ENCODE peak calls at places on chromosomes 5 and 9, in nine cellular contexts. One of them, this sample, is unnamed.

GRCh38 chr9:138105561-138106505 is 228.3 kb downstream of the CACNA1B start:
- DNase-seq in testis: peak
- DNase-seq in HFF-Myc: no peak
- DNase-seq in prostate gland: peak
- DNase-seq in GM13977: peak
- DNase-seq in fibroblast of lung: no peak
- DNase-seq in HFFc6: no peak
- DNase-seq in cardiac fibroblast: no peak
- DNase-seq in Panc1: no peak
- DNase-seq in this sample: no peak

GRCh38 chr5:66986009-66986408 is 210.6 kb downstream of the CD180 start:
- DNase-seq in Panc1: no peak
- DNase-seq in testis: no peak
- DNase-seq in HFFc6: no peak
- DNase-seq in fibroblast of lung: no peak
- DNase-seq in prostate gland: no peak
- DNase-seq in GM13977: no peak
- DNase-seq in HFF-Myc: no peak
- DNase-seq in cardiac fibroblast: no peak
- DNase-seq in this sample: no peak

GRCh38 chr5:69341520-69342161 is 9.0 kb upstream of the CCDC125 start:
- DNase-seq in fibroblast of lung: no peak
- DNase-seq in GM13977: no peak
- DNase-seq in HFF-Myc: no peak
- DNase-seq in prostate gland: no peak
- DNase-seq in Panc1: no peak
- DNase-seq in HFFc6: no peak
- DNase-seq in cardiac fibroblast: peak
- DNase-seq in testis: no peak
- DNase-seq in this sample: peak

GRCh38 chr9:105243015-105243686 is 1.3 kb upstream of the SLC44A1 start:
- DNase-seq in testis: no peak
- DNase-seq in GM13977: no peak
- DNase-seq in prostate gland: no peak
- DNase-seq in Panc1: no peak
- DNase-seq in HFF-Myc: peak
- DNase-seq in fibroblast of lung: no peak
- DNase-seq in HFFc6: peak
- DNase-seq in cardiac fibroblast: peak
- DNase-seq in this sample: no peak

GRCh38 chr5:93909356-93909755 is 168.0 kb upstream of the POU5F2 start:
- DNase-seq in fibroblast of lung: peak
- DNase-seq in GM13977: no peak
- DNase-seq in HFFc6: no peak
- DNase-seq in HFF-Myc: no peak
- DNase-seq in prostate gland: no peak
- DNase-seq in testis: no peak
- DNase-seq in cardiac fibroblast: peak
- DNase-seq in Panc1: no peak
- DNase-seq in this sample: no peak

GRCh38 chr5:127517110-127517479 is 345 bp upstream of the PRRC1 start:
- DNase-seq in GM13977: no peak
- DNase-seq in prostate gland: no peak
- DNase-seq in cardiac fibroblast: no peak
- DNase-seq in Panc1: peak
- DNase-seq in testis: no peak
- DNase-seq in HFFc6: peak
- DNase-seq in fibroblast of lung: no peak
- DNase-seq in HFF-Myc: peak
- DNase-seq in this sample: no peak

GRCh38 chr5:116569999-116570398 is 4.6 kb downstream of the SEMA6A start:
- DNase-seq in testis: no peak
- DNase-seq in HFF-Myc: no peak
- DNase-seq in cardiac fibroblast: no peak
- DNase-seq in prostate gland: no peak
- DNase-seq in fibroblast of lung: no peak
- DNase-seq in GM13977: no peak
- DNase-seq in Panc1: no peak
- DNase-seq in HFFc6: no peak
- DNase-seq in this sample: no peak

GRCh38 chr9:107086460-107086859 is 196.6 kb upstream of the RAD23B start:
- DNase-seq in testis: no peak
- DNase-seq in GM13977: no peak
- DNase-seq in Panc1: no peak
- DNase-seq in cardiac fibroblast: no peak
- DNase-seq in HFF-Myc: no peak
- DNase-seq in prostate gland: no peak
- DNase-seq in HFFc6: no peak
- DNase-seq in fibroblast of lung: no peak
- DNase-seq in this sample: no peak

GRCh38 chr9:121288874-121289553 is 21.1 kb downstream of the GSN start:
- DNase-seq in testis: peak
- DNase-seq in fibroblast of lung: peak
- DNase-seq in prostate gland: peak
- DNase-seq in Panc1: no peak
- DNase-seq in HFF-Myc: no peak
- DNase-seq in HFFc6: peak
- DNase-seq in cardiac fibroblast: peak
- DNase-seq in GM13977: no peak
- DNase-seq in this sample: no peak

GRCh38 chr9:105452185-105452584 is 4.4 kb downstream of the FSD1L start:
- DNase-seq in Panc1: no peak
- DNase-seq in fibroblast of lung: no peak
- DNase-seq in prostate gland: no peak
- DNase-seq in GM13977: no peak
- DNase-seq in testis: no peak
- DNase-seq in cardiac fibroblast: no peak
- DNase-seq in HFF-Myc: no peak
- DNase-seq in HFFc6: no peak
- DNase-seq in this sample: no peak

GRCh38 chr5:135139397-135140134 is 105.5 kb upstream of the PITX1 start:
- DNase-seq in cardiac fibroblast: peak
- DNase-seq in Panc1: no peak
- DNase-seq in fibroblast of lung: peak
- DNase-seq in HFFc6: peak
- DNase-seq in testis: no peak
- DNase-seq in HFF-Myc: peak
- DNase-seq in GM13977: no peak
- DNase-seq in prostate gland: no peak
- DNase-seq in this sample: peak

GRCh38 chr9:95078934-95079333 is 238.6 kb downstream of the FANCC start:
- DNase-seq in testis: no peak
- DNase-seq in GM13977: peak
- DNase-seq in HFFc6: no peak
- DNase-seq in cardiac fibroblast: no peak
- DNase-seq in Panc1: no peak
- DNase-seq in fibroblast of lung: no peak
- DNase-seq in HFF-Myc: no peak
- DNase-seq in prostate gland: no peak
- DNase-seq in this sample: no peak

GRCh38 chr9:129547063-129547462 is 73.8 kb downstream of the C9orf50 start:
- DNase-seq in HFFc6: no peak
- DNase-seq in GM13977: no peak
- DNase-seq in Panc1: no peak
- DNase-seq in prostate gland: no peak
- DNase-seq in cardiac fibroblast: no peak
- DNase-seq in testis: no peak
- DNase-seq in HFF-Myc: no peak
- DNase-seq in fibroblast of lung: no peak
- DNase-seq in this sample: no peak

GRCh38 chr5:93658044-93658443 is 75.0 kb downstream of the NR2F1 start:
- DNase-seq in HFFc6: no peak
- DNase-seq in cardiac fibroblast: peak
- DNase-seq in Panc1: no peak
- DNase-seq in fibroblast of lung: peak
- DNase-seq in prostate gland: no peak
- DNase-seq in HFF-Myc: no peak
- DNase-seq in testis: no peak
- DNase-seq in GM13977: no peak
- DNase-seq in this sample: no peak

GRCh38 chr5:112848116-112848811 is 12.8 kb upstream of the SRP19 start:
- DNase-seq in GM13977: peak
- DNase-seq in Panc1: peak
- DNase-seq in testis: no peak
- DNase-seq in prostate gland: no peak
- DNase-seq in HFF-Myc: peak
- DNase-seq in fibroblast of lung: peak
- DNase-seq in HFFc6: peak
- DNase-seq in cardiac fibroblast: peak
- DNase-seq in this sample: peak
- TF ChIP-seq CTCF in GM13977: peak
- TF ChIP-seq CTCF in Panc1: peak
- TF ChIP-seq CTCF in testis: peak
- TF ChIP-seq CTCF in prostate gland: peak
- TF ChIP-seq CTCF in HFF-Myc: peak
- TF ChIP-seq CTCF in fibroblast of lung: peak
- TF ChIP-seq CTCF in HFFc6: peak
- TF ChIP-seq CTCF in cardiac fibroblast: peak
- TF ChIP-seq CTCF in this sample: peak

GRCh38 chr9:97895695-97896332 is 26.5 kb downstream of the TRMO start:
- DNase-seq in GM13977: no peak
- DNase-seq in HFFc6: peak
- DNase-seq in prostate gland: no peak
- DNase-seq in HFF-Myc: no peak
- DNase-seq in cardiac fibroblast: peak
- DNase-seq in Panc1: no peak
- DNase-seq in testis: no peak
- DNase-seq in fibroblast of lung: no peak
- DNase-seq in this sample: peak
- TF ChIP-seq CTCF in GM13977: peak
- TF ChIP-seq CTCF in HFFc6: peak
- TF ChIP-seq CTCF in prostate gland: no peak
- TF ChIP-seq CTCF in HFF-Myc: peak
- TF ChIP-seq CTCF in cardiac fibroblast: peak
- TF ChIP-seq CTCF in Panc1: no peak
- TF ChIP-seq CTCF in testis: no peak
- TF ChIP-seq CTCF in fibroblast of lung: peak
- TF ChIP-seq CTCF in this sample: no peak

GRCh38 chr5:35228304-35228703 is 2.0 kb downstream of the PRLR start:
- DNase-seq in fibroblast of lung: no peak
- DNase-seq in GM13977: no peak
- DNase-seq in Panc1: no peak
- DNase-seq in HFFc6: no peak
- DNase-seq in HFF-Myc: no peak
- DNase-seq in prostate gland: no peak
- DNase-seq in testis: no peak
- DNase-seq in cardiac fibroblast: no peak
- DNase-seq in this sample: no peak
- TF ChIP-seq CTCF in fibroblast of lung: no peak
- TF ChIP-seq CTCF in GM13977: no peak
- TF ChIP-seq CTCF in Panc1: no peak
- TF ChIP-seq CTCF in HFFc6: no peak
- TF ChIP-seq CTCF in HFF-Myc: no peak
- TF ChIP-seq CTCF in prostate gland: no peak
- TF ChIP-seq CTCF in testis: no peak
- TF ChIP-seq CTCF in cardiac fibroblast: no peak
- TF ChIP-seq CTCF in this sample: no peak

GRCh38 chr9:127049044-127049443 is 73.4 kb downstream of the ANGPTL2 start:
- DNase-seq in HFFc6: peak
- DNase-seq in testis: no peak
- DNase-seq in HFF-Myc: peak
- DNase-seq in GM13977: peak
- DNase-seq in fibroblast of lung: peak
- DNase-seq in prostate gland: peak
- DNase-seq in cardiac fibroblast: peak
- DNase-seq in Panc1: peak
- DNase-seq in this sample: peak
- TF ChIP-seq CTCF in HFFc6: peak
- TF ChIP-seq CTCF in testis: peak
- TF ChIP-seq CTCF in HFF-Myc: peak
- TF ChIP-seq CTCF in GM13977: no peak
- TF ChIP-seq CTCF in fibroblast of lung: peak
- TF ChIP-seq CTCF in prostate gland: peak
- TF ChIP-seq CTCF in cardiac fibroblast: peak
- TF ChIP-seq CTCF in Panc1: no peak
- TF ChIP-seq CTCF in this sample: no peak

DNA sequence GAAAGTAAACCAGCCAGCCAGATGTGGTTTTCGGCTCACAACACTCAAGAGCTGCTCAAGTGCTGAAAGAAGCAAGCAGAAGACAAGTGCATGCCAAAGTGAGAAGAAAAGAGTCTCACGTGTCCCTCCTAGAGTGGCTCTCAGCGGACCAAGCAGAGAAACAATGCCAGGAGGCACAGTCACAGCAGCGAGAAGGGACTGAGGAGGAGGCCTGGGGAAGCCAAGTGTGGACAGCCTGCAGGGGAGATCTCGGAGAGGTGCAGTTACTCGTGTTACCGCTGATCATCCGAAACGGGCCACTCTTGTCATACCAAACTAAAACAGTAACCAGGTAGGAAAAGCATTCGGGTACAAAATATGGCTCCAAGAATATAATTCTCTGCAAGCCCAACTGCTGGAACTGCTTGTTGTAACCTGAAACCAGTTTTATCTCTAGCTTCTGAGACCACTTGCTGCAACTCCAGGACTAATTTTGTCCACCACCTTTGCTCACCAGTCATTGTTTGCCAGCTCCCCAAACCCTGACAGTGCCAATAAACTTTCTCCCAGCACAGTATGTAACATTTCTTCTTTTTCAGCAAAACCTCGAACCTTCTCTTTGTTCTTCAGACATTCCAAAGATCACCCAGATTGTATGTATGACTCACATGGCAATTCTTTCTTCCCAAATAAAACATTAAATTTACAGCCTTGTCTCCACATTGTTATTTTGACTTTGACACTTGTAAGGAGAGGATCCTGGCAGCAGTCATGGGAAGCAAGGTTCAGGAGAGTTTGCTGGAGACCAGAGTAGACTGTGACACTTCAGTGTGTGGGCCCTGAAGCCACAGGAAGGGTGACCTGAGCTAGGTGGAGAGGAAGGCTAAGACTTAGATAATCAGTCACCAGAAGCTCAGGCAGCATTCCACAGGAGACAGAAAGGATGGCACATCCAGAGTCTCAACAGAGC is 6.3 kb downstream of the SLC35D2 start:
- DNase-seq in HFFc6: peak
- DNase-seq in cardiac fibroblast: peak
- DNase-seq in GM13977: no peak
- DNase-seq in prostate gland: no peak
- DNase-seq in fibroblast of lung: peak
- DNase-seq in HFF-Myc: no peak
- DNase-seq in testis: no peak
- DNase-seq in Panc1: no peak
- DNase-seq in this sample: peak
- TF ChIP-seq CTCF in HFFc6: no peak
- TF ChIP-seq CTCF in cardiac fibroblast: no peak
- TF ChIP-seq CTCF in GM13977: no peak
- TF ChIP-seq CTCF in prostate gland: no peak
- TF ChIP-seq CTCF in fibroblast of lung: no peak
- TF ChIP-seq CTCF in HFF-Myc: no peak
- TF ChIP-seq CTCF in testis: no peak
- TF ChIP-seq CTCF in Panc1: no peak
- TF ChIP-seq CTCF in this sample: no peak